ENCODE peak calls at places on chromosomes 1 and 21, in nine cellular contexts. L, X, A, Q, E, C, P, N and V are unnamed samples.

GRCh38 chr1:229254910-229255541 is 15.9 kb upstream of the RAB4A start:
- DNase-seq in X (no peak), E (peak; percentile 69), P (no peak), N (no peak), C (no peak), L (no peak), A (no peak), Q (peak; percentile 27), V (no peak)

GRCh38 chr1:165222580-165222979 is 133.9 kb downstream of the LMX1A start:
- DNase-seq in L (no peak), E (no peak), Q (no peak), N (no peak), C (no peak), P (no peak), A (no peak), X (no peak), V (no peak)

GRCh38 chr21:45865106-45865835 is 116.3 kb upstream of the COL6A1 start:
- DNase-seq in L (no peak), Q (no peak), E (peak; percentile 86), X (no peak), N (no peak), C (no peak), P (no peak), A (no peak), V (no peak)

GRCh38 chr1:171055966-171056643 is 34.6 kb upstream of the FMO3 start:
- DNase-seq in L (no peak), P (no peak), Q (no peak), C (no peak), N (no peak), E (no peak), A (no peak), X (no peak), V (peak; percentile 3)

GRCh38 chr1:15244813-15245212 is 2.2 kb upstream of the FHAD1 start:
- DNase-seq in A (no peak), N (no peak), C (no peak), E (no peak), X (no peak), P (no peak), Q (no peak), L (no peak), V (no peak)

GRCh38 chr1:193338194-193338593 is 151.8 kb upstream of the B3GALT2 start:
- DNase-seq in C (no peak), Q (peak; percentile 1), P (no peak), N (no peak), L (no peak), E (peak; percentile 41), X (no peak), A (no peak), V (no peak)

GRCh38 chr1:69929278-69930057 is 275.9 kb downstream of the LRRC40 start:
- DNase-seq in Q (no peak), E (peak; percentile 32), P (no peak), C (no peak), A (no peak), L (no peak), X (peak; percentile 3), N (no peak), V (no peak)

GRCh38 chr1:116559304-116559761 is 11.5 kb downstream of the CD58 start:
- DNase-seq in L (no peak), X (no peak), C (peak; percentile 38), P (no peak), N (no peak), E (no peak), Q (no peak), A (no peak), V (no peak)

GRCh38 chr1:1144843-1145546 is 28.7 kb upstream of the TTLL10 start:
- DNase-seq in N (no peak), C (no peak), Q (no peak), E (no peak), X (no peak), P (no peak), A (no peak), L (no peak), V (peak; percentile 68)

GRCh38 chr1:20597650-20598049 is 8.8 kb downstream of the CDA start:
- DNase-seq in P (no peak), Q (no peak), E (no peak), X (no peak), N (no peak), L (no peak), A (no peak), C (no peak), V (no peak)

GRCh38 chr1:41361495-41362356 is 492 bp downstream of the FOXO6 start:
- DNase-seq in E (no peak), N (peak; percentile 34), C (no peak), L (no peak), Q (no peak), X (no peak), P (peak; percentile 74), A (peak; percentile 29), V (no peak)

GRCh38 chr1:38297852-38298251 is 251.3 kb upstream of the POU3F1 start:
- DNase-seq in Q (no peak), C (no peak), A (no peak), P (no peak), N (no peak), E (no peak), X (no peak), L (no peak), V (no peak)

GRCh38 chr21:36096398-36097290 is 26.8 kb downstream of the CBR1 start:
- DNase-seq in X (no peak), P (no peak), N (no peak), L (no peak), Q (no peak), E (no peak), C (no peak), A (no peak), V (no peak)

GRCh38 chr1:182350839-182351238 is 40.8 kb downstream of the GLUL start:
- DNase-seq in N (no peak), Q (no peak), C (no peak), X (no peak), P (no peak), E (peak; percentile 21), A (no peak), L (no peak), V (no peak)

GRCh38 chr1:59776960-59777852 is 37.5 kb upstream of the HOOK1 start:
- DNase-seq in Q (no peak), P (no peak), A (no peak), N (no peak), C (no peak), E (peak; percentile 48), L (no peak), X (no peak), V (no peak)

GRCh38 chr1:2819429-2819828 is 17.9 kb upstream of the TTC34 start:
- DNase-seq in P (no peak), Q (no peak), X (no peak), L (no peak), C (no peak), E (no peak), N (no peak), A (no peak), V (no peak)

GRCh38 chr1:173206816-173207595 is at the start of gene TNFSF4:
- DNase-seq in P (no peak), A (no peak), X (no peak), E (peak; percentile 66), N (no peak), Q (no peak), L (no peak), C (no peak), V (no peak)

GRCh38 chr1:95018602-95019369 is 54.0 kb downstream of the ALG14 start:
- DNase-seq in L (no peak), N (no peak), P (no peak), Q (no peak), C (no peak), X (no peak), A (no peak), E (peak; percentile 24), V (peak; percentile 36)

GRCh38 chr1:226574044-226574443 is 25.5 kb downstream of the STUM start:
- DNase-seq in N (no peak), C (no peak), A (no peak), E (no peak), Q (no peak), P (no peak), X (no peak), L (no peak), V (no peak)

GRCh38 chr1:211734359-211734758 is 58.9 kb upstream of the NEK2 start:
- DNase-seq in Q (no peak), A (no peak), P (no peak), C (no peak), L (no peak), X (no peak), N (no peak), E (no peak), V (no peak)

GRCh38 chr1:33654267-33654832 is 181.9 kb downstream of the ZSCAN20 start:
- DNase-seq in L (no peak), A (no peak), C (peak; percentile 15), N (no peak), X (no peak), E (peak; percentile 7), P (no peak), Q (no peak), V (no peak)

GRCh38 chr21:43825936-43826622 is 36.7 kb downstream of the RRP1 start:
- DNase-seq in L (no peak), X (peak; percentile 22), P (no peak), A (no peak), E (no peak), C (no peak), Q (no peak), N (no peak), V (peak; percentile 78)

GRCh38 chr1:87335175-87335992 is 6.7 kb downstream of the LMO4 start:
- DNase-seq in E (peak; percentile 51), X (peak; percentile 43), Q (peak; percentile 48), A (peak; percentile 25), L (peak; percentile 55), C (peak; percentile 81), N (peak; percentile 30), P (peak; percentile 83), V (peak; percentile 82)

GRCh38 chr1:27388337-27389005 is 4.0 kb upstream of the GPR3 start:
- DNase-seq in A (peak; percentile 65), C (peak; percentile 76), E (peak; percentile 51), L (peak; percentile 49), Q (peak; percentile 90), N (peak; percentile 82), P (no peak), X (peak; percentile 71), V (no peak)

GRCh38 chr1:244347942-244348341 is 103.8 kb downstream of the ADSS2 start:
- DNase-seq in E (no peak), A (no peak), X (no peak), P (no peak), Q (no peak), N (peak; percentile 62), C (no peak), L (no peak), V (no peak)

GRCh38 chr1:176950736-176951308 is 213.7 kb downstream of the ASTN1 start:
- DNase-seq in P (no peak), L (no peak), X (no peak), A (no peak), E (no peak), C (no peak), Q (no peak), N (no peak), V (no peak)

GRCh38 chr1:19980298-19980697 is 880 bp upstream of the PLA2G2A start:
- DNase-seq in E (no peak), P (no peak), Q (no peak), N (no peak), C (no peak), A (no peak), L (no peak), X (no peak), V (no peak)

GRCh38 chr1:69475021-69475420 is 92.7 kb upstream of the LRRC7 start:
- DNase-seq in X (no peak), E (no peak), N (no peak), C (no peak), Q (no peak), L (no peak), P (no peak), A (no peak), V (no peak)

GRCh38 chr1:23103001-23103879 is 65.4 kb downstream of the LUZP1 start:
- DNase-seq in A (no peak), N (no peak), P (no peak), E (peak; percentile 51), X (no peak), C (no peak), Q (no peak), L (no peak), V (no peak)

GRCh38 chr1:203086992-203087763 is 1.4 kb upstream of the MYOG start:
- DNase-seq in P (no peak), E (no peak), A (no peak), Q (no peak), N (no peak), L (no peak), C (no peak), X (no peak), V (no peak)

GRCh38 chr1:42146127-42146915 is 6.9 kb upstream of the GUCA2B start:
- DNase-seq in A (no peak), N (no peak), C (no peak), L (no peak), E (no peak), P (no peak), X (no peak), Q (no peak), V (no peak)